ENCODE peak calls at places on chromosomes 6 and 20, in four cellular contexts. V is A549, N is astrocyte of the spinal cord, J is GM18507. P is an unnamed sample.

GRCh38 chr6:20584100-20584731 is 50.0 kb downstream of the CDKAL1 start:
- DNase-seq in V (no peak), J (no peak), N (no peak), P (no peak)

GRCh38 chr6:117338567-117338966 is 73.2 kb downstream of the VGLL2 start:
- DNase-seq in N (no peak), V (no peak), J (no peak), P (peak; percentile 15)

GRCh38 chr6:5143625-5144311 is 58.6 kb downstream of the PPP1R3G start:
- DNase-seq in V (peak; percentile 70), N (peak; percentile 77), J (peak; percentile 45), P (peak; percentile 71)

GRCh38 chr20:37669062-37669772 is 24.6 kb upstream of the CTNNBL1 start:
- DNase-seq in J (no peak), N (no peak), V (no peak), P (no peak)

GRCh38 chr6:145483191-145483996 is 251.9 kb downstream of the EPM2A start:
- DNase-seq in N (peak; percentile 49), V (peak; percentile 40), J (no peak), P (no peak)

GRCh38 chr20:7650481-7650880 is 289.8 kb downstream of the HAO1 start:
- DNase-seq in N (peak; percentile 74), J (no peak), V (no peak), P (peak; percentile 86)

GRCh38 chr20:34299925-34300806 is 3.0 kb downstream of the AHCY start:
- DNase-seq in N (no peak), J (no peak), V (no peak), P (no peak)

GRCh38 chr20:45890077-45890996 is 671 bp downstream of the NEURL2 start:
- DNase-seq in V (peak; percentile 66), J (no peak), N (peak; percentile 84), P (peak; percentile 80)

GRCh38 chr6:70973591-70973990 is 16.7 kb upstream of the B3GAT2 start:
- DNase-seq in V (no peak), N (no peak), J (no peak), P (no peak)

GRCh38 chr20:62711703-62712101 is 3.1 kb downstream of the NTSR1 start:
- DNase-seq in J (no peak), N (no peak), V (no peak), P (no peak)

GRCh38 chr6:106574729-106575458 is 54.4 kb downstream of the RTN4IP1 start:
- DNase-seq in V (no peak), N (peak; percentile 81), J (no peak), P (peak; percentile 88)

GRCh38 chr6:44064089-44064947 is 62.9 kb downstream of the MRPL14 start:
- DNase-seq in N (peak; percentile 95), J (no peak), V (peak; percentile 86), P (peak; percentile 90)

GRCh38 chr6:139698526-139699182 is 324.2 kb upstream of the CITED2 start:
- DNase-seq in J (no peak), V (no peak), N (no peak), P (peak; percentile 11)

GRCh38 chr20:60792941-60793340 is 459.1 kb upstream of the CDH4 start:
- DNase-seq in J (no peak), N (no peak), V (no peak), P (no peak)

GRCh38 chr6:74899416-74899815 is 306.4 kb downstream of the COL12A1 start:
- DNase-seq in J (no peak), V (peak; percentile 8), N (peak; percentile 42), P (peak; percentile 56)

GRCh38 chr6:37059344-37060194 is 54.1 kb downstream of the FGD2 start:
- DNase-seq in V (peak; percentile 95), J (no peak), N (peak; percentile 94), P (peak; percentile 96)

GRCh38 chr6:165345700-165346099 is 36.3 kb upstream of the C6orf118 start:
- DNase-seq in N (no peak), V (no peak), J (no peak), P (no peak)

GRCh38 chr20:2801459-2801728 is 967 bp upstream of the CPXM1 start:
- DNase-seq in N (no peak), V (no peak), J (no peak), P (no peak)

GRCh38 chr20:37223053-37223452 is 38.6 kb downstream of the GHRH start:
- DNase-seq in V (peak; percentile 29), N (peak; percentile 83), J (no peak), P (peak; percentile 78)

GRCh38 chr20:47854687-47855212 is 69.5 kb upstream of the SULF2 start:
- DNase-seq in J (peak; percentile 14), N (peak; percentile 40), V (peak; percentile 65), P (peak; percentile 11)

GRCh38 chr6:114830515-114830914 is 487.7 kb upstream of the HS3ST5 start:
- DNase-seq in J (no peak), N (no peak), V (no peak), P (no peak)

GRCh38 chr6:45563092-45563491 is 185.4 kb upstream of the SUPT3H start:
- DNase-seq in V (no peak), J (no peak), N (peak; percentile 43), P (no peak)

GRCh38 chr6:142276256-142276655 is 25.6 kb upstream of the ADGRG6 start:
- DNase-seq in V (no peak), J (no peak), N (no peak), P (no peak)

GRCh38 chr6:137709424-137710281 is 157.4 kb upstream of the TNFAIP3 start:
- DNase-seq in V (no peak), J (no peak), N (peak; percentile 36), P (no peak)

GRCh38 chr20:48841861-48842529 is 14.2 kb upstream of the PREX1 start:
- DNase-seq in J (no peak), V (peak; percentile 84), N (peak; percentile 80), P (peak; percentile 94)

GRCh38 chr6:15435468-15435867 is 189.6 kb downstream of the JARID2 start:
- DNase-seq in V (no peak), N (no peak), J (no peak), P (no peak)

GRCh38 chr20:13008761-13009681 is at the start of gene SPTLC3:
- DNase-seq in J (no peak), V (no peak), N (peak; percentile 66), P (peak; percentile 64)

GRCh38 chr20:18717062-18717461 is 96.5 kb upstream of the SCP2D1 start:
- DNase-seq in N (no peak), V (no peak), J (no peak), P (peak; percentile 36)

GRCh38 chr6:23601811-23602340 is 524.1 kb upstream of the NRSN1 start:
- DNase-seq in V (no peak), N (no peak), J (no peak), P (no peak)

GRCh38 chr6:93799226-93799625 is 379.9 kb upstream of the EPHA7 start:
- DNase-seq in V (no peak), N (peak; percentile 52), J (no peak), P (peak; percentile 74)

GRCh38 chr6:32692019-32692418 is 25.6 kb upstream of the HLA-DQB1 start:
- DNase-seq in N (no peak), J (no peak), V (peak; percentile 21), P (no peak)

GRCh38 chr6:134706153-134706552 is 243.7 kb downstream of the ALDH8A1 start:
- DNase-seq in V (no peak), J (no peak), N (no peak), P (no peak)

GRCh38 chr6:56393615-56394612 is 146.5 kb upstream of the COL21A1 start:
- DNase-seq in J (no peak), N (no peak), V (no peak), P (no peak)

GRCh38 chr6:132298344-132298949 is 102.8 kb downstream of the MOXD1 start:
- DNase-seq in J (no peak), V (peak; percentile 41), N (peak; percentile 53), P (peak; percentile 51)

GRCh38 chr6:52497652-52498408 is 77.7 kb downstream of the EFHC1 start:
- DNase-seq in J (peak; percentile 60), V (no peak), N (peak; percentile 39), P (no peak)

GRCh38 chr6:165811512-165811911 is 148.5 kb upstream of the PDE10A start:
- DNase-seq in J (no peak), V (no peak), N (no peak), P (no peak)

GRCh38 chr20:22768779-22769178 is 184.4 kb upstream of the FOXA2 start:
- DNase-seq in N (no peak), J (no peak), V (peak; percentile 76), P (peak; percentile 31)

P was measured in LHCN-M2.